ENCODE peak calls at places on chromosomes 2 and 18, in five cellular contexts. Q, J, L, G and I are unnamed samples.

GRCh38 chr2:174764281-174765063 is at the start of gene CHRNA1:
- DNase-seq in Q (peak; percentile 63), J (no peak), L (peak; percentile 49), G (no peak), I (no peak)

GRCh38 chr2:96618599-96619283 is 19.4 kb downstream of the KANSL3 start:
- DNase-seq in Q (no peak), J (no peak), L (no peak), G (no peak), I (peak; percentile 59)

GRCh38 chr2:158598856-158599517 is 142.2 kb downstream of the PKP4 start:
- DNase-seq in Q (peak; percentile 23), J (no peak), L (peak; percentile 42), G (no peak), I (no peak)

GRCh38 chr2:2793925-2794324 is 462.9 kb upstream of the MYT1L start:
- DNase-seq in Q (no peak), J (no peak), L (no peak), G (no peak), I (no peak)

GRCh38 chr2:44055664-44056063 is 59.9 kb upstream of the LRPPRC start:
- DNase-seq in Q (no peak), J (no peak), L (no peak), G (no peak), I (no peak)

GRCh38 chr2:230678451-230678850 is 34.2 kb upstream of the CAB39 start:
- DNase-seq in Q (no peak), J (no peak), L (no peak), G (no peak), I (no peak)

GRCh38 chr2:226256709-226257401 is 542.8 kb downstream of the IRS1 start:
- DNase-seq in Q (peak; percentile 12), J (no peak), L (no peak), G (no peak), I (no peak)

GRCh38 chr2:196681510-196681909 is 42.0 kb downstream of the CCDC150 start:
- DNase-seq in Q (no peak), J (no peak), L (no peak), G (no peak), I (no peak)

GRCh38 chr2:197121255-197121654 is 189.3 kb downstream of the ANKRD44 start:
- DNase-seq in Q (no peak), J (no peak), L (no peak), G (no peak), I (no peak)

GRCh38 chr2:191359186-191359585 is 114.0 kb downstream of the MYO1B start:
- DNase-seq in Q (no peak), J (no peak), L (peak; percentile 28), G (no peak), I (no peak)

GRCh38 chr2:239278361-239278760 is 122.5 kb downstream of the HDAC4 start:
- DNase-seq in Q (no peak), J (no peak), L (no peak), G (no peak), I (no peak)

GRCh38 chr2:112658820-112659667 is 13.3 kb downstream of the SLC20A1 start:
- DNase-seq in Q (peak; percentile 25), J (no peak), L (no peak), G (no peak), I (no peak)

GRCh38 chr18:55334875-55335274 is 253.1 kb downstream of the TCF4 start:
- DNase-seq in Q (no peak), J (no peak), L (no peak), G (no peak), I (no peak)

GRCh38 chr18:76328145-76328544 is 166.9 kb downstream of the ZNF516 start:
- DNase-seq in Q (no peak), J (no peak), L (no peak), G (no peak), I (no peak)

GRCh38 chr2:64859208-64860161 is 129.7 kb upstream of the SLC1A4 start:
- DNase-seq in Q (peak; percentile 86), J (peak; percentile 92), L (peak; percentile 76), G (peak; percentile 89), I (peak; percentile 95)

GRCh38 chr2:176493909-176494308 is 224.7 kb downstream of the MTX2 start:
- DNase-seq in Q (no peak), J (no peak), L (no peak), G (no peak), I (no peak)

DNA sequence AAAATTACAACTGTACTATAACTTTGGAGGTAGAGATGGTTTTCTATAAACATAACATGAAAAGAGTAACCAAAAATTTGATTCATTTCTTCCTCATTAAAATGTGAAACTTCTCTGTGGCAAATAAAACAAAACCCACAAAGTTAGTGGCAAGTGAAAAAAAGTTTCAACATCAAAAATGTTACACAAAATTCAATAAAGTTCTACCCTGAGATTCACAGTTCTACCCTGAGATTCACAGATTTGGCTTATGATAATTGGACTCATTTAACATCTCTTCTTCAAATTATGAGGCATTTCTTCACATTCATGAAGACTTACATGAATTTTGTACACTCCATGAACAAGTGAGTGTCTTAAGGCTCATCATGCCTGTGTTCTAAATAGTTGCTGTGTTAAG is 51.0 kb downstream of the AAK1 start:
- DNase-seq in Q (no peak), J (no peak), L (no peak), G (no peak), I (no peak)
- H3K4me1 ChIP-seq in Q (no peaks in the 10 kb centered on the region), J (no peaks in the 10 kb centered on the region), L (no peaks in the 10 kb centered on the region), G (peaks cover 9% of the 10 kb centered on the region), I (no peaks in the 10 kb centered on the region)

GRCh38 chr2:237743024-237743423 is 55.6 kb upstream of the RBM44 start:
- DNase-seq in Q (no peak), J (no peak), L (no peak), G (no peak), I (no peak)

GRCh38 chr2:237742614-237743013 is 56.0 kb upstream of the RBM44 start:
- DNase-seq in Q (no peak), J (peak; percentile 91), L (no peak), G (no peak), I (no peak)

GRCh38 chr2:237744270-237744612 is 54.3 kb upstream of the RBM44 start:
- DNase-seq in Q (no peak), J (no peak), L (no peak), G (no peak), I (no peak)

GRCh38 chr2:237743561-237744269 is 54.9 kb upstream of the RBM44 start:
- DNase-seq in Q (peak; percentile 84), J (no peak), L (peak; percentile 68), G (no peak), I (no peak)

DNA sequence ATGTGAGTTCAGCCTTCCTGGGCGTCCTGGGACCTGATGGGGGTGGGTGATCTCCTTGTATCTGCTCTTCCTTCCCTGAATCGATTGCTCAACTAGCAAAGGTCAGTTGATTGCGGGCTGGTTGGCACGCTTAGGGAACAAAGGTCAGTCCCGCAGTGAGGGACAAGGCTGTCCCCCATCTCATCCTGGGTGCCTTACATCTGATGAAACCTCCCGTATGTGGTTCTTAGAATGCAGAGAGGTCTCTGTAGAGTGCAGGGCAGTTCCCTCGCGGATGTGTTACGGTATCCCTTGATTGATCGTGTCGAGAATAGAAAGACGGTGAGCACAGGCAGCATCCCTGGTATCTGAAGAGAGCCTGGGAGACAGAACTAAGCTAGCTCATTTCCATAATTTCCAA is 56.4 kb upstream of the RBM44 start:
- DNase-seq in Q (no peak), J (peak; percentile 72), L (no peak), G (no peak), I (no peak)
- H3K36me3 ChIP-seq in Q (peaks cover 14% of the 10 kb centered on the region), J (no peaks in the 10 kb centered on the region), L (no peaks in the 10 kb centered on the region), G (no peaks in the 10 kb centered on the region), I (no peaks in the 10 kb centered on the region)

GRCh38 chr2:207157162-207157481 is 8.6 kb downstream of the KLF7 start:
- DNase-seq in Q (no peak), J (no peak), L (no peak), G (no peak), I (no peak)
- H3K27ac ChIP-seq in Q (no peak overlapping the region), J (no peak overlapping the region), L (no peak overlapping the region), G (no peak overlapping the region), I (no peak overlapping the region)

DNA sequence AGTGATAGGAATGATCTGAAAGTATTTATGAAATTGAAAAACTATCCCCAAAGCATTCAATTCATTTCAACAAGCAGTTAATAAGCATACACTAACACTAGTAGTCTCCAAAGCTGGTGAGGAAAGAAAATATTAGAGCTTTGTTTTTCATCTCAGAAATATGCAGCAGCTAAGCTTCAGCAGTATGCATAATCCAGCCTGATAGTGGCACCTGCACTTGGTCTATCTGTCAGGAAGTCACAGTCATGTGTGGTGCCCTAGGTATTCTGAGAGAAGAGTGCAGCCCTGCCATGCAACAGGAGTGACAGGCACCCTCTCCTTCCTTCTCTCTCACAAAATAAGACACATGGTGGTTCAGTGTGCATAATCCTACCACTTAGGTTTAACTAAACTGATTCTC is 158.8 kb downstream of the DYM start:
- DNase-seq in Q (no peak), J (no peak), L (no peak), G (no peak), I (no peak)
- H3K4me1 ChIP-seq in Q (no peaks in the 10 kb centered on the region), J (no peaks in the 10 kb centered on the region), L (peaks cover 10% of the 10 kb centered on the region), G (no peaks in the 10 kb centered on the region), I (no peaks in the 10 kb centered on the region)

DNA sequence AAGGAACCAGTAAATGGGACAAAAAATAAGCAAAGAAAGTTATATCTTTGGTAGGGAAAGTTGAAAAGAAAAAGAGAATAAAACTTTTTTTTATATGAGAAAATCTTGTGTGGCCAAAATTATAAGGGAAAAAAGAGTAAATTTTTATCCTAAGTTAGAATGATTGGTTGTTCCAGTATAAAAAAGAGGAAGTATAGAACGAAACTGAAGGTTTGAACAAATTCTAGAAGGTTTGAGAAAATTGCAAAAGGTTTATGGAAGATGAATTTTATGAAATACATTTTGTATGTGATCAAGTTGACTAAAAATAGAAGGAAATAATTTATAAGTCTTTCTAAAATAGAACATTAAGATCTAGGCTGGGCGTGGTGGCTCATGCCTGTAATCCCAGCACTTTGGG is 93.7 kb downstream of the RTP5 start:
- DNase-seq in Q (no peak), J (no peak), L (no peak), G (no peak), I (no peak)
- H3K36me3 ChIP-seq in Q (no peaks in the 10 kb centered on the region), J (no peaks in the 10 kb centered on the region), L (no peaks in the 10 kb centered on the region), G (no peaks in the 10 kb centered on the region), I (no peaks in the 10 kb centered on the region)